ENCODE peak calls at places on chromosome 2, in eight cellular contexts. X, L, I, Q, H, W, J and V are unnamed samples.

GRCh38 chr2:38030590-38031326 is 45.2 kb downstream of the CYP1B1 start:
- DNase-seq in X (no peak), L (no peak), I (no peak), Q (peak), H (no peak), W (no peak), J (no peak), V (no peak)

GRCh38 chr2:95018861-95019550 is 6.5 kb upstream of the MAL start:
- DNase-seq in X (no peak), L (no peak), I (no peak), Q (no peak), H (no peak), W (no peak), J (no peak), V (no peak)

GRCh38 chr2:8553643-8554042 is 128.2 kb upstream of the ID2 start:
- DNase-seq in X (no peak), L (no peak), I (no peak), Q (no peak), H (no peak), W (no peak), J (no peak), V (no peak)

GRCh38 chr2:43937269-43937820 is 58.4 kb downstream of the LRPPRC start:
- DNase-seq in X (no peak), L (peak), I (no peak), Q (no peak), H (no peak), W (no peak), J (no peak), V (no peak)

GRCh38 chr2:199160081-199160480 is 297.7 kb downstream of the SATB2 start:
- DNase-seq in X (no peak), L (no peak), I (no peak), Q (no peak), H (no peak), W (no peak), J (no peak), V (no peak)

GRCh38 chr2:43223412-43224040 is 2.9 kb downstream of the ZFP36L2 start:
- DNase-seq in X (no peak), L (peak), I (no peak), Q (no peak), H (no peak), W (no peak), J (no peak), V (peak)

GRCh38 chr2:105671156-105671555 is 73.6 kb upstream of the NCK2 start:
- DNase-seq in X (no peak), L (peak), I (no peak), Q (no peak), H (no peak), W (no peak), J (no peak), V (peak)

GRCh38 chr2:112151701-112152440 is 13.7 kb downstream of the FBLN7 start:
- DNase-seq in X (no peak), L (no peak), I (no peak), Q (no peak), H (no peak), W (no peak), J (peak), V (no peak)

GRCh38 chr2:68908392-68908970 is 37.3 kb upstream of the BMP10 start:
- DNase-seq in X (peak), L (peak), I (no peak), Q (peak), H (peak), W (peak), J (peak), V (peak)

GRCh38 chr2:45729753-45730512 is 78.5 kb downstream of the PRKCE start:
- DNase-seq in X (no peak), L (no peak), I (peak), Q (no peak), H (peak), W (no peak), J (peak), V (peak)

GRCh38 chr2:29920130-29920577 is 1.2 kb downstream of the ALK start:
- DNase-seq in X (peak), L (no peak), I (no peak), Q (peak), H (no peak), W (peak), J (no peak), V (no peak)

GRCh38 chr2:189581354-189582139 is 961 bp upstream of the SLC40A1 start:
- DNase-seq in X (peak), L (no peak), I (peak), Q (peak), H (no peak), W (peak), J (peak), V (no peak)

GRCh38 chr2:129751409-129751808 is 228.1 kb upstream of the RAB6C start:
- DNase-seq in X (no peak), L (no peak), I (no peak), Q (no peak), H (no peak), W (no peak), J (no peak), V (no peak)

GRCh38 chr2:289362-290089 is 1.6 kb upstream of the ALKAL2 start:
- DNase-seq in X (peak), L (peak), I (no peak), Q (peak), H (no peak), W (no peak), J (no peak), V (no peak)

GRCh38 chr2:128017561-128017960 is 10.3 kb downstream of the SAP130 start:
- DNase-seq in X (no peak), L (no peak), I (no peak), Q (no peak), H (no peak), W (no peak), J (no peak), V (no peak)

GRCh38 chr2:232111551-232111950 is 150.0 kb downstream of the DIS3L2 start:
- DNase-seq in X (no peak), L (no peak), I (no peak), Q (no peak), H (no peak), W (no peak), J (no peak), V (no peak)

GRCh38 chr2:128306081-128306930 is 12.4 kb downstream of the HS6ST1 start:
- DNase-seq in X (peak), L (peak), I (peak), Q (peak), H (no peak), W (peak), J (peak), V (no peak)

GRCh38 chr2:9800975-9801723 is 42.1 kb upstream of the TAF1B start:
- DNase-seq in X (no peak), L (peak), I (peak), Q (no peak), H (no peak), W (peak), J (peak), V (peak)

GRCh38 chr2:127695491-127696472 is 5.5 kb upstream of the SFT2D3 start:
- DNase-seq in X (peak), L (peak), I (no peak), Q (peak), H (no peak), W (peak), J (peak), V (no peak)

GRCh38 chr2:182854405-182855105 is 11.9 kb downstream of the FRZB start:
- DNase-seq in X (no peak), L (peak), I (no peak), Q (no peak), H (no peak), W (no peak), J (no peak), V (no peak)

GRCh38 chr2:189300917-189301316 is 121.4 kb upstream of the COL5A2 start:
- DNase-seq in X (no peak), L (no peak), I (no peak), Q (no peak), H (no peak), W (no peak), J (peak), V (no peak)

GRCh38 chr2:127423476-127423840 is 5.2 kb downstream of the PROC start:
- DNase-seq in X (no peak), L (no peak), I (no peak), Q (no peak), H (no peak), W (no peak), J (peak), V (no peak)

GRCh38 chr2:33137331-33137730 is 190.6 kb downstream of the LTBP1 start:
- DNase-seq in X (no peak), L (no peak), I (no peak), Q (no peak), H (no peak), W (no peak), J (no peak), V (no peak)

GRCh38 chr2:130381145-130381544 is 25.3 kb downstream of the PTPN18 start:
- DNase-seq in X (no peak), L (no peak), I (no peak), Q (no peak), H (no peak), W (no peak), J (no peak), V (no peak)

GRCh38 chr2:105007367-105007766 is 30.5 kb upstream of the MRPS9 start:
- DNase-seq in X (no peak), L (no peak), I (no peak), Q (no peak), H (no peak), W (no peak), J (no peak), V (no peak)

GRCh38 chr2:215843579-215843978 is 169.8 kb downstream of the MREG start:
- DNase-seq in X (peak), L (peak), I (peak), Q (no peak), H (no peak), W (no peak), J (no peak), V (peak)

GRCh38 chr2:7400628-7401027 is 483.4 kb downstream of the RNF144A start:
- DNase-seq in X (no peak), L (no peak), I (no peak), Q (no peak), H (no peak), W (no peak), J (no peak), V (no peak)

GRCh38 chr2:110843496-110843895 is 111.1 kb downstream of the ACOXL start:
- DNase-seq in X (no peak), L (no peak), I (no peak), Q (no peak), H (no peak), W (no peak), J (no peak), V (no peak)

GRCh38 chr2:240620149-240620731 is 5.0 kb upstream of the GPR35 start:
- DNase-seq in X (peak), L (no peak), I (no peak), Q (peak), H (no peak), W (no peak), J (peak), V (no peak)

GRCh38 chr2:182650704-182651103 is 65.4 kb upstream of the DNAJC10 start:
- DNase-seq in X (no peak), L (peak), I (peak), Q (no peak), H (no peak), W (no peak), J (no peak), V (no peak)

GRCh38 chr2:10344105-10345066 is 41.7 kb downstream of the HPCAL1 start:
- DNase-seq in X (no peak), L (peak), I (no peak), Q (no peak), H (no peak), W (no peak), J (no peak), V (no peak)

GRCh38 chr2:217045725-217046475 is 186.0 kb upstream of the TNP1 start:
- DNase-seq in X (no peak), L (peak), I (no peak), Q (no peak), H (no peak), W (no peak), J (no peak), V (no peak)

GRCh38 chr2:237344972-237345870 is 68.7 kb downstream of the COL6A3 start:
- DNase-seq in X (no peak), L (no peak), I (no peak), Q (no peak), H (no peak), W (no peak), J (no peak), V (no peak)

GRCh38 chr2:113699048-113699447 is 57.4 kb downstream of the SLC35F5 start:
- DNase-seq in X (no peak), L (no peak), I (no peak), Q (no peak), H (peak), W (no peak), J (no peak), V (no peak)
- TF ChIP-seq POLR2A in X (no peak), L (no peak), I (no peak), Q (no peak), H (no peak), W (no peak), J (no peak), V (no peak)

GRCh38 chr2:234989183-234989701 is 37.4 kb downstream of the SH3BP4 start:
- DNase-seq in X (peak), L (no peak), I (no peak), Q (peak), H (no peak), W (peak), J (peak), V (no peak)
- TF ChIP-seq POLR2A in X (no peak), L (no peak), I (no peak), Q (no peak), H (no peak), W (no peak), J (no peak), V (no peak)

GRCh38 chr2:219245148-219245898 is at the start of the genes GLB1L and STK16:
- DNase-seq in X (peak), L (peak), I (peak), Q (peak), H (peak), W (peak), J (peak), V (peak)
- TF ChIP-seq POLR2A in X (peak), L (peak), I (no peak), Q (peak), H (peak), W (peak), J (peak), V (peak)

DNA sequence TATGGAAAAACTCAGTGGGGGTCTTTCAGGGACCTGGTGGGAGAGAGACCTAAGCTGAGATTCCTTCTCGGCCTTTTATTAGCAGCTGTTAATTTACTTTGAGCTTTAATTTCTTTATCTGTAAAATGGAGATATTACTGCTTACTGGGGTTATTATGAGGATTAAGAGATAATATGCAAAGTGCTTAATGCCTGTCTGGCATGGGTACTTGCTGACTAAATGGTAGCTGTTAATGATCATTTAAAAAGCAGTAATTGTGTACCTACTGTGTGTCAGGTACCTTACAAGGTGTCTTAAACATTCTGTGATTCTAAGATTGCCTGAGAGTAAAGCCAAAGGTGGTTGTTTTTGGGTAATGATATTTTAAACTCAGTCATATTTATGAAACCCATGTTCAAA is 2.6 kb downstream of the ITGA6 start:
- DNase-seq in X (no peak), L (no peak), I (no peak), Q (no peak), H (no peak), W (no peak), J (no peak), V (no peak)
- TF ChIP-seq POLR2A in X (no peak), L (no peak), I (no peak), Q (no peak), H (no peak), W (no peak), J (no peak), V (no peak)

DNA sequence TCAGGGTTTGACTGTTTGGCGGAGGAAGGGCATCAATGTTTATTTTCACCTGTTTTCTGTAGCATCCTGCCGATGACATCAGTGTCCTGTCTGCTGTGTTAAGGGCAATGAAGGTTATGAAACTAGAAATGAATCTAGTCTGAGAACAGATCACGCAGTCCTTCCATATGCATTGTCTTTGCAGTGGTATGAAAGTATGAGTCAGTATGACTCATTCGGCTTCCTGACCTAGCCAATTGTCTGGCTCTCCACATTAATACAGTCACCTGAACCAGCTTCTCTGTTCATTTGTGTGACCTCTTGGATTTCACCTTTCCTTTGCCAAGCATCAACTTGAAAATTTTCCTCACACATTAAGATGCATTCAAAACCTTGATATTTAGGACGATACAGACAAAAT is 353.8 kb downstream of the RND3 start:
- DNase-seq in X (peak), L (peak), I (peak), Q (no peak), H (peak), W (no peak), J (peak), V (peak)
- TF ChIP-seq POLR2A in X (no peak), L (no peak), I (no peak), Q (no peak), H (no peak), W (no peak), J (no peak), V (no peak)

DNA sequence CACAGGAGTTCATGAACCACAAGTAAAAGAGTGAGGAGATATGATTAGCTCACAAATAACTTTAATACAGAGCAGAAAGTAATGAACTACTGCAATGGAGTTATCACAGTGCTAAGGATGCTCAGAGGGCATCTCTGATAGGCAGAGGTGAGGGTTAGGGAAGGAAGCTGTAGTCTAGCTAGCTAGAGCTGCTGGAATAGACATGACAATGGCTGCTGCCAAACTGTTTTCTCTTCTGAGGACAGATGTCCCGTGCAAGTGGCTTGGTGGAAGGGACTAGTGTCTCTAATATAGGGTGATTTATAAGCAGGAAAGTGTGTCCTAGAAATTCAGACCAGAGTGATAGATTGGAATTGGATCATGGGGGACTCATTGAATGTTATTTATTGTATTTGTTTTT is 1.6 kb downstream of the CTLA4 start:
- DNase-seq in X (no peak), L (no peak), I (no peak), Q (no peak), H (no peak), W (no peak), J (no peak), V (no peak)
- TF ChIP-seq POLR2A in X (no peak), L (no peak), I (no peak), Q (no peak), H (no peak), W (no peak), J (no peak), V (no peak)